ENCODE peak calls at places on chromosomes 12 and 14, in seven cellular contexts. N is LoVo, A is MCF 10A, K is frontal cortex, B is activated T-cell treated with anti-CD3 and anti-CD28 coated beads for 24 hours, F is coronary artery, D is hepatic stellate cell. R is an unnamed sample.

GRCh38 chr14:69084023-69084422 is 68.9 kb downstream of the DCAF5 start:
- DNase-seq in D (no peak), F (no peak), K (no peak), N (no peak), B (no peak), A (no peak), R (no peak)

GRCh38 chr14:76252471-76252870 is 100.7 kb downstream of the GPATCH2L start:
- DNase-seq in D (no peak), A (no peak), N (no peak), F (no peak), K (no peak), B (no peak), R (no peak)

GRCh38 chr12:127054531-127054930 is 1212.4 kb upstream of the TMEM132C start:
- DNase-seq in D (no peak), B (no peak), K (no peak), A (no peak), F (no peak), N (no peak), R (no peak)

GRCh38 chr14:69475194-69475818 is 9.2 kb upstream of the PLEKHD1 start:
- DNase-seq in B (no peak), F (no peak), D (no peak), N (no peak), K (no peak), A (peak), R (peak)

GRCh38 chr12:55002355-55002754 is 17.4 kb upstream of the NEUROD4 start:
- DNase-seq in N (no peak), F (no peak), K (no peak), A (no peak), D (no peak), B (no peak), R (no peak)

GRCh38 chr14:39339003-39339402 is 93.2 kb downstream of the FBXO33 start:
- DNase-seq in A (no peak), B (no peak), N (no peak), F (no peak), K (no peak), D (no peak), R (no peak)

GRCh38 chr12:102498471-102498870 is 18.1 kb upstream of the IGF1 start:
- DNase-seq in K (no peak), N (no peak), F (no peak), D (no peak), B (no peak), A (no peak), R (no peak)

GRCh38 chr12:12505544-12506501 is 56.8 kb downstream of the DUSP16 start:
- DNase-seq in F (no peak), N (no peak), A (no peak), D (peak), B (no peak), K (no peak), R (no peak)

GRCh38 chr14:91417134-91417982 is at the start of gene CCDC88C:
- DNase-seq in D (peak), A (peak), B (peak), N (peak), F (no peak), K (peak), R (peak)

GRCh38 chr14:100617715-100618693 is 30.8 kb upstream of the BEGAIN start:
- DNase-seq in N (no peak), B (no peak), K (peak), D (no peak), A (no peak), F (no peak), R (no peak)

GRCh38 chr12:5047094-5047493 is 3.4 kb downstream of the KCNA5 start:
- DNase-seq in B (no peak), F (peak), D (no peak), K (no peak), N (no peak), A (no peak), R (no peak)

GRCh38 chr12:54882074-54882473 is 27.8 kb downstream of the MUCL1 start:
- DNase-seq in K (no peak), B (no peak), F (no peak), N (no peak), A (no peak), D (no peak), R (no peak)

GRCh38 chr14:103833711-103834110 is 13.7 kb downstream of the PPP1R13B start:
- DNase-seq in N (no peak), D (no peak), A (no peak), B (no peak), F (no peak), K (no peak), R (no peak)

GRCh38 chr14:36315159-36315853 is 5.1 kb downstream of the MBIP start:
- DNase-seq in N (no peak), A (no peak), K (no peak), B (peak), D (no peak), F (no peak), R (peak)

GRCh38 chr12:4850857-4851380 is 58.8 kb upstream of the KCNA1 start:
- DNase-seq in A (no peak), F (no peak), N (no peak), D (no peak), K (no peak), B (no peak), R (no peak)

GRCh38 chr12:14810167-14810952 is 3.6 kb downstream of the SMCO3 start:
- DNase-seq in B (no peak), N (no peak), A (no peak), K (no peak), D (no peak), F (no peak), R (no peak)

GRCh38 chr12:104055686-104056388 is 5.8 kb upstream of the GLT8D2 start:
- DNase-seq in K (no peak), F (no peak), A (peak), B (no peak), N (no peak), D (no peak), R (peak)

GRCh38 chr12:68613209-68613904 is 2.7 kb downstream of the RAP1B start:
- DNase-seq in K (no peak), B (no peak), F (no peak), N (no peak), D (no peak), A (no peak), R (no peak)

GRCh38 chr12:46825526-46826414 is at the start of gene SLC38A4:
- DNase-seq in D (peak), A (no peak), N (peak), B (no peak), K (no peak), F (no peak), R (no peak)

GRCh38 chr12:89524201-89525001 is at the start of gene GALNT4:
- DNase-seq in F (peak), N (peak), K (peak), B (peak), A (peak), D (peak), R (peak)

GRCh38 chr12:122669397-122670070 is 33.6 kb downstream of the HCAR2 start:
- DNase-seq in K (no peak), N (peak), A (peak), B (no peak), F (no peak), D (peak), R (no peak)

GRCh38 chr14:105314287-105315185 is at the start of gene PACS2:
- DNase-seq in B (peak), K (peak), A (peak), D (peak), N (peak), F (no peak), R (no peak)

GRCh38 chr12:43103866-43104265 is 448.1 kb downstream of the ADAMTS20 start:
- DNase-seq in B (no peak), N (no peak), D (no peak), K (no peak), A (no peak), F (no peak), R (no peak)

GRCh38 chr14:85468815-85469214 is 61.1 kb upstream of the FLRT2 start:
- DNase-seq in B (no peak), D (no peak), N (no peak), K (no peak), A (no peak), F (no peak), R (no peak)

GRCh38 chr12:19744760-19745218 is 305.5 kb downstream of the AEBP2 start:
- DNase-seq in F (no peak), N (peak), D (no peak), B (no peak), K (no peak), A (peak), R (peak)

GRCh38 chr12:52209321-52209720 is 17.5 kb upstream of the KRT80 start:
- DNase-seq in D (no peak), B (no peak), A (peak), F (no peak), K (no peak), N (no peak), R (no peak)

GRCh38 chr12:104596128-104596799 is 139.5 kb downstream of the CHST11 start:
- DNase-seq in K (no peak), B (no peak), A (peak), N (no peak), D (peak), F (peak), R (no peak)

GRCh38 chr12:4830568-4830967 is 79.1 kb upstream of the KCNA1 start:
- DNase-seq in A (no peak), N (no peak), D (no peak), K (no peak), B (no peak), F (no peak), R (no peak)

GRCh38 chr12:105321125-105321524 is 9.4 kb upstream of the C12orf75 start:
- DNase-seq in D (no peak), A (no peak), K (no peak), F (no peak), B (no peak), N (no peak), R (no peak)

GRCh38 chr12:726281-727140 is 25.9 kb upstream of the WNK1 start:
- DNase-seq in F (no peak), N (peak), B (no peak), A (peak), K (no peak), D (no peak), R (no peak)

R was measured in DMS153.